ENCODE peak calls at places on chromosomes 7 and 10, in seven cellular contexts. C is fibroblast of lung, K is tibial nerve, P is aorta, V is heart right ventricle, O is ascending aorta, R is hepatocyte. Y is an unnamed sample. For H3K36me3 and H3K27me3, the result is how much of the 10 kb centered on the place peaks cover.

GRCh38 chr7:106346678-106347217 is 62.0 kb upstream of the NAMPT start:
- DNase-seq in C (peak), K (no peak), P (no peak), V (no peak), O (no peak), R (no peak), Y (no peak)

GRCh38 chr10:1243486-1244182 is 187.4 kb downstream of the WDR37 start:
- DNase-seq in C (no peak), K (no peak), P (peak), V (no peak), O (no peak), R (no peak), Y (no peak)

GRCh38 chr7:104074529-104074928 is 85.1 kb upstream of the RELN start:
- DNase-seq in C (no peak), K (no peak), P (no peak), V (no peak), O (no peak), R (no peak), Y (no peak)

GRCh38 chr7:74002474-74003017 is 25.4 kb upstream of the ELN start:
- DNase-seq in C (peak), K (no peak), P (peak), V (peak), O (peak), R (no peak), Y (peak)

GRCh38 chr7:95102662-95103061 is 195.3 kb downstream of the PPP1R9A start:
- DNase-seq in C (peak), K (no peak), P (no peak), V (no peak), O (no peak), R (no peak), Y (no peak)

GRCh38 chr7:155665957-155666287 is 21.5 kb downstream of the RBM33 start:
- DNase-seq in C (peak), K (no peak), P (no peak), V (no peak), O (no peak), R (peak), Y (no peak)

GRCh38 chr10:132626019-132626760 is 88.6 kb downstream of the INPP5A start:
- DNase-seq in C (no peak), K (no peak), P (no peak), V (no peak), O (peak), R (no peak), Y (no peak)

GRCh38 chr7:27453702-27454405 is 208.8 kb downstream of the HIBADH start:
- DNase-seq in C (peak), K (no peak), P (no peak), V (no peak), O (no peak), R (peak), Y (no peak)

GRCh38 chr7:50184266-50184665 is 91.2 kb upstream of the ZPBP start:
- DNase-seq in C (no peak), K (no peak), P (no peak), V (no peak), O (no peak), R (no peak), Y (no peak)

GRCh38 chr10:128161031-128161430 is 34.8 kb upstream of the MKI67 start:
- DNase-seq in C (no peak), K (no peak), P (no peak), V (no peak), O (no peak), R (no peak), Y (no peak)

GRCh38 chr7:117480978-117481377 is 1.2 kb downstream of the CFTR start:
- DNase-seq in C (no peak), K (no peak), P (no peak), V (no peak), O (no peak), R (peak), Y (no peak)

GRCh38 chr10:127945948-127946347 is 39.0 kb downstream of the PTPRE start:
- DNase-seq in C (no peak), K (no peak), P (no peak), V (no peak), O (no peak), R (no peak), Y (no peak)

GRCh38 chr10:1255166-1255565 is 199.0 kb downstream of the WDR37 start:
- DNase-seq in C (no peak), K (no peak), P (no peak), V (no peak), O (no peak), R (no peak), Y (no peak)

GRCh38 chr10:19874791-19875190 is 58.6 kb downstream of the PLXDC2 start:
- DNase-seq in C (peak), K (no peak), P (no peak), V (no peak), O (no peak), R (no peak), Y (no peak)

DNA sequence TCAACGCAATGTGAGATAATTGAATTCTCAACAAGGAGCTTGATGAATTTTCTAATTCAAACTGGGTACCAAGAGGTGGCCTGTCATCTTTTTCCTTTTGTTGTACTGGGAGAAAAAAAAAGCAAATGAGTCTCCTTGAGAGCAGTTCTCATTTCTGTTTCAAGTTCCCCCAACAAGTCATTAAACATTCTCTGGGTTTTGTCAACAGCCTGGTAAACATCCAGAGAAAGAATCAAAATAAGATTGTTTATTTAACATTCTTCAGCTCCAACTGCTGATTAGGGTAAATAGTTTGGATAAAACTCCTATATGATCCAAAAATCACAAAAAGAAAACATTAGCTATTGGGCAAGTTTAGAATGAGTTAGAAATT is 135.6 kb upstream of the MEOX2 start:
- DNase-seq in C (no peak), K (no peak), P (no peak), V (no peak), O (no peak), R (no peak), Y (no peak)
- H3K36me3 ChIP-seq in C (under half), K (under half), P (under half), V (under half), O (under half), R (under half), Y (under half)

DNA sequence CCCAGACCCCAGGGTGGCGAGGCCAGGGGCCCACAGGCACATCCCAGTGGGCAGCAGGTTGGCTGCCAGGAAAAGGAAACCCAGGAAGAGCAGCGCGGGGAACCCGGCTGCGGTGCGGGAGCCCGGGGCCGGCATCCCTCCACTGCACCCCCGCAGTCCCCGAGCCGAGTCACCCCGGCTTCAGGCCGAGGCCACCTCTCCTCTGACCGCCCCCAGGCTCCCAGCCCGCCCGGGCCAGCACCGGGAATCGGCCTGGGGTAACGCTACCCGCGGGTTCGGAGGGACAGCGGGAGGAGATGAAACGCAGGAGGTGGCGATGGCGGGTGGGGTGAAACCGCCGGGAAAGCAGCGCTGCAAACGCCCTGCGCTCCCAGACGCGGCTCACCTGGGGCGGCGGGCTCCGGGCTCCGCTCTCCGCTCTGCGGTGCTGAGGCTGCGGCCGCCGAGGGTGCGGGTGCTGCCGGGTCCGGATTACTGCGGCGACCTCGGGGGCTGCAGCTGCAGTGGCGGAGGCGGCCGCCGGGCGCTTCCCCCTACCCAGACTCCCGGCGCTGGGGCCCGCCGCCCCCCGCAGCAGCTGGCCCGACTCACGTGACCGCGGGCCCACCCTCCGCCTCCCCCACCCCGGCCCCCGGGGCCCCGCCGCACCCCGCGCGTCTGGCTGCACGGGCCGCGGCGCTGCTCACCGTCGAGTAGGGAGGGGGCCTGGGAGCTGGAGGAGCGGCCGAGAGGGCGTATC is at the start of gene SCRN1:
- DNase-seq in C (no peak), K (peak), P (peak), V (peak), O (peak), R (peak), Y (peak)
- H3K27me3 ChIP-seq in C (under half), K (under half), P (under half), V (under half), O (under half), R (under half), Y (under half)

GRCh38 chr10:42149027-42149700 is 489.2 kb downstream of the ZNF33B start:
- DNase-seq in C (peak), K (no peak), P (peak), V (peak), O (no peak), R (peak), Y (peak)
- H3K36me3 ChIP-seq in C (under half), K (under half), P (under half), V (under half), O (under half), R (under half), Y (under half)

DNA sequence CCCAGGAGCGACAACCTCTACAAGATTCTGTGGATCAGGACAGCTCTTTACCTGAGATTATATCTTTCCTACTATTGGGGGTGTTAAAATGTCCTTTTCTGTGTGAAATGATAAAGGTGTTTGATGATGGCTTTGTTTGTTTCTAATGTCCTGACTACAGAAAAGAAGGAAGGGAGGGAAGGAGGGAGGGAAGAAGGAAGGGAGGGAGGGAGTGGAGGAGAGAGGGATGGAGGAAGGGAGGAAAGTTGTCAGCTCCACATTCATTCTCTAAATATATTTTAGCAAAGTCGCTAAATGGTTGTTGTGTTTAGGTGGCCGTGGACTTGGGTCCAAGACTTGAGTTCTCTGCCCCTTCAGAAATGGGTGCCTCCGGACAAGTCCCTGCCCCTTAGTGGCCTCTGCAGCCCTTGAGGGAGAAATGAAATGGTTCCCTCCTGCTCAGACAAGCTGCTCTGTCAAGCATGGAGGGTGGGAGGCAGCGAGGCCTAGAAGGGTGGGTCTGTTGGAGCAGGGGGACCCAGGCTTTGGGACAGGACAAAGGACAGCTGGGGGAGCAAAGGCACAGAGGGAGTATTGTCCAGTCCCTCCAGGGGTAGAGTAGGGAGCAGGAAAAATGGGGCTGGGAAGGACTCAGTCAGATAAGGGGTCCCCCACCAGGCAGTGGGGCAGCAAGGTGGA is 4.4 kb downstream of the RGS10 start:
- DNase-seq in C (no peak), K (no peak), P (no peak), V (no peak), O (peak), R (no peak), Y (no peak)
- H3K27me3 ChIP-seq in C (under half), K (under half), P (under half), V (under half), O (under half), R (under half), Y (under half)

GRCh38 chr10:118689070-118689858 is 65.5 kb downstream of the CACUL1 start:
- DNase-seq in C (no peak), K (no peak), P (no peak), V (no peak), O (no peak), R (no peak), Y (no peak)
- H3K36me3 ChIP-seq in C (under half), K (under half), P (under half), V (half or more), O (under half), R (under half), Y (half or more)

GRCh38 chr7:157599491-157599890 is 262.7 kb downstream of the DNAJB6 start:
- DNase-seq in C (no peak), K (no peak), P (no peak), V (no peak), O (no peak), R (no peak), Y (no peak)
- H3K27me3 ChIP-seq in C (under half), K (under half), P (under half), V (under half), O (under half), R (under half), Y (under half)

GRCh38 chr7:120064565-120064964 is 208.4 kb upstream of the KCND2 start:
- DNase-seq in C (peak), K (no peak), P (no peak), V (no peak), O (no peak), R (no peak), Y (no peak)
- H3K36me3 ChIP-seq in C (under half), K (under half), P (under half), V (under half), O (under half), R (under half), Y (under half)

DNA sequence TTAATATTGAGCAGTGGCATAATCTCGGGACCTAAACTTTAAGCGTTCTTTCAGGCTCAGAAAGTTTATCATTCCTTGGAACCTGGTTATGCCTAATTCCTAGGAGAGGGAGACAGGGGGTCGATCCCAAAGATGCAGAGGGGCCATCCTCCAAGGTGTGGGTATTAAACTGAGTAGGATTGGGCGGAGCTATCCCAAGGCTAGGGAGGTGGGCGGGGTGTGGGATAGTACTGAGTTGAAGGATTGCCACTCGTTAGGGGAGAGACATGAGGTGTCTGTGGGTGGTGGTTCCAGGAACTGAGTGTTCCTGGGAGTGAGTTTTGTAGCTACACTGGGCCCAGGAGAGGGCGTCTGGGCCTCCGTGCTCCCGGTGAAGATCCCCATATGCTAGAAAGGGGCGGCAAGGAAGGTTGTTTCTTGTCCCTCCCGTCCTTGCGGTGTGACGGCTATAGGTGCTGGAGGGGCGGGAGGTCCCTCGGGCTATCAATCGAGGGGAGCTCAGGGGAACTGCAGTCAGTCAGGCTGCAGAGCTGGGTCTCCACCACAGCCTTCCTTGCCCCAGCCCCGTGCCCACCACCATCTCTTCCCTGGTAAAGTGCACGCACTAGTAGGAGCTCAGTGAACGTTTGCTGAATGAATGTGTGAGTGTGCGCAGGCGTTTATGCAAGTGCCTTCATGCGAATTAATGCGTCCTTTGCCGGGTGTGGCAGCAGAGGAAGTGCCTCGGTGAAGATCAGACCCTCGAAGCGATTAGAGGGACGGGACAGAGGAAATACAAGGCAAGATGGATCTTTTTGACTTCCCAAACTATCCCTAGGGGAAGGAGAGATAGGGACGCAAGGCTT is 3.0 kb upstream of the HMX2 start:
- DNase-seq in C (no peak), K (no peak), P (no peak), V (no peak), O (no peak), R (no peak), Y (no peak)
- H3K27me3 ChIP-seq in C (half or more), K (under half), P (under half), V (half or more), O (under half), R (half or more), Y (under half)

GRCh38 chr10:79353000-79353406 is 5.7 kb downstream of the PPIF start:
- DNase-seq in C (no peak), K (no peak), P (peak), V (no peak), O (no peak), R (no peak), Y (no peak)
- H3K36me3 ChIP-seq in C (under half), K (under half), P (under half), V (half or more), O (half or more), R (under half), Y (under half)

DNA sequence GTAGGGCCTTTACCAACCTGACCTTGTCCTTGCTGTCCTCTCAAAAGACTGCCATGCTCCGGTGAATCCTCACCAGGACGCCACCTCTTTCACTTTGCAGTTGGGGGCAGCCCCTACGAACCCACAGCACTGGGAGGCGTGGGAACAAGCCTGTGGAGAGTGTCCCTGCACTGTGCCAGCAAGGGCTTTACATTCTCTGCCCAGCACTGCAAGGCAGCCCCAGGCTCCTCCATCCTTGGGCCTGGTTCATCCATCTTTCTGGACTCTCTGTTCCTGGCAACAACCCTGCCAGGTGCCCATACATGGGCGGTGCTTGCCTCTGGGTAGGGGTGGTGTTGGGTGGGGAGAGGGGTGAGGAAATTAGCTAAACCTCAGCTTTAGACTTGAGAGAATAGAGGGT is 1.4 kb downstream of the CHAT start:
- DNase-seq in C (no peak), K (no peak), P (peak), V (no peak), O (peak), R (no peak), Y (no peak)
- H3K27me3 ChIP-seq in C (under half), K (under half), P (under half), V (half or more), O (under half), R (half or more), Y (half or more)